ENCODE peak calls at places on chromosome 11, in six cellular contexts. S is psoas muscle, G is endodermal cell, O is esophagus squamous epithelium, P is kidney, D is lung. C is an unnamed sample.

GRCh38 chr11:61129608-61130523 is 27.6 kb downstream of the CD5 start:
- DNase-seq in S (peak; percentile 81), G (peak; percentile 99), O (no peak), P (peak; percentile 94), D (peak; percentile 90), C (peak; percentile 87)

GRCh38 chr11:46588915-46589314 is 4.9 kb downstream of the AMBRA1 start:
- DNase-seq in S (no peak), G (no peak), O (no peak), P (no peak), D (no peak), C (no peak)

GRCh38 chr11:13216019-13217006 is 61.3 kb upstream of the BMAL1 start:
- DNase-seq in S (peak; percentile 37), G (peak; percentile 86), O (no peak), P (peak; percentile 71), D (no peak), C (no peak)

GRCh38 chr11:113272927-113273615 is 41.3 kb upstream of the TTC12 start:
- DNase-seq in S (no peak), G (no peak), O (no peak), P (no peak), D (no peak), C (no peak)

GRCh38 chr11:60658409-60658808 is 41.0 kb upstream of the MS4A8 start:
- DNase-seq in S (no peak), G (no peak), O (no peak), P (no peak), D (peak; percentile 28), C (no peak)

GRCh38 chr11:126361400-126361799 is 5.9 kb downstream of the ST3GAL4 start:
- DNase-seq in S (no peak), G (peak; percentile 31), O (no peak), P (no peak), D (no peak), C (no peak)

GRCh38 chr11:662689-663274 is 25.7 kb downstream of the DRD4 start:
- DNase-seq in S (peak; percentile 69), G (peak; percentile 89), O (no peak), P (peak; percentile 86), D (peak; percentile 67), C (no peak)

GRCh38 chr11:118898400-118899295 is 15.0 kb downstream of the CXCR5 start:
- DNase-seq in S (no peak), G (no peak), O (no peak), P (peak; percentile 75), D (no peak), C (no peak)

GRCh38 chr11:93000511-93001476 is 31.3 kb downstream of the MTNR1B start:
- DNase-seq in S (no peak), G (no peak), O (no peak), P (no peak), D (no peak), C (no peak)

GRCh38 chr11:68340784-68341556 is 28.6 kb downstream of the LRP5 start:
- DNase-seq in S (no peak), G (no peak), O (no peak), P (no peak), D (no peak), C (no peak)

GRCh38 chr11:68342459-68343158 is 30.2 kb downstream of the LRP5 start:
- DNase-seq in S (no peak), G (peak; percentile 92), O (no peak), P (no peak), D (peak; percentile 61), C (no peak)

GRCh38 chr11:68340003-68340767 is 27.8 kb downstream of the LRP5 start:
- DNase-seq in S (no peak), G (no peak), O (no peak), P (no peak), D (no peak), C (no peak)

GRCh38 chr11:68343761-68344256 is 31.4 kb downstream of the LRP5 start:
- DNase-seq in S (no peak), G (no peak), O (no peak), P (no peak), D (no peak), C (no peak)

GRCh38 chr11:68341557-68342458 is 29.4 kb downstream of the LRP5 start:
- DNase-seq in S (no peak), G (no peak), O (no peak), P (no peak), D (no peak), C (no peak)
- H3K4me1 ChIP-seq in S (peaks cover 36% of the 10 kb centered on the region), G (no peaks in the 10 kb centered on the region), O (peaks cover 50% of the 10 kb centered on the region), P (peaks cover 20% of the 10 kb centered on the region), D (peaks cover 25% of the 10 kb centered on the region), C (peaks cover 89% of the 10 kb centered on the region)

DNA sequence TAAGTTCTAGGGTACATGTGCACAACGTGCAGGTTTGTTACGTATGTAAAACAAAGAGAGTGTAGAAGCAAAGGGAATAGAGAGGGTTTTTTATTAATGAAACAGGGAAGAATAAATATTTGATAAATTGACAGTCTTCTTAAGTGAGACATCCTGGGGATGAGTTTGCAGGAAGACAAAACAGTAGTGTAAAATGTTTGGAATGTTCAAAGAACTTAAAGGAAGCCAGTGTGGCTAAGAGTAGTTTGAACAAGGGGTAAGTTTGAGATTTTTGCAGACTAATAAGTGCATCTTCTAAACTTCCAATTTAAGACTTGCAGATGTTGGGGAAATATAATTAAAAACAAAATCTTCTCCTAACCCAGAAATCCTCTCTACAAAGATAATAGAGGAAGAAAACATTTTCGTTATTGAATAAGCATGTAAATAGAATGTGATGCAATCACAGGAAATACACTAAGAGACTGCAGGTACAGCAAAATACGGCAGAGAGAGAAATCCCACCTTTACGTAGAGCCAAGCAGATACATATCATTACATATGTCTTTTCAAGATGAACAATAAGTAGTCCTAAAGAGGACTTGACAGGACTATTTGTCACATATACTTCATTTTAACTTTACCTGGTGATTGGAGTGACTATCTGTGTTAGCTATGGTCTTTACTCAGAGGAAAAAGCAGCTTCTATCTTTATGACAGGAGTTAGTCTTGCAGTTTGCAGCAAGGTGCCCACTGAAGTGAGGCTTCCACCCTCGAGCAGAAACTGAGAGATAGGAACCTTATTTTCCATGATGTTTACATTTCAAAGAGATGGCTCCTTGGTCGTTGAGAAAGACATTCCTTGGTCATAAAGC is 402.1 kb downstream of the CNTN5 start:
- DNase-seq in S (no peak), G (peak; percentile 53), O (no peak), P (no peak), D (no peak), C (no peak)
- H3K4me1 ChIP-seq in S (peaks cover 10% of the 10 kb centered on the region), G (peaks cover 5% of the 10 kb centered on the region), O (no peaks in the 10 kb centered on the region), P (no peaks in the 10 kb centered on the region), D (no peaks in the 10 kb centered on the region), C (no peaks in the 10 kb centered on the region)

GRCh38 chr11:16811136-16812020 is 72.9 kb downstream of the C11orf58 start:
- DNase-seq in S (no peak), G (no peak), O (no peak), P (no peak), D (no peak), C (no peak)
- H3K4me1 ChIP-seq in S (peaks cover 6% of the 10 kb centered on the region), G (peaks cover 25% of the 10 kb centered on the region), O (no peaks in the 10 kb centered on the region), P (no peaks in the 10 kb centered on the region), D (peaks cover 3% of the 10 kb centered on the region), C (peaks cover 61% of the 10 kb centered on the region)

DNA sequence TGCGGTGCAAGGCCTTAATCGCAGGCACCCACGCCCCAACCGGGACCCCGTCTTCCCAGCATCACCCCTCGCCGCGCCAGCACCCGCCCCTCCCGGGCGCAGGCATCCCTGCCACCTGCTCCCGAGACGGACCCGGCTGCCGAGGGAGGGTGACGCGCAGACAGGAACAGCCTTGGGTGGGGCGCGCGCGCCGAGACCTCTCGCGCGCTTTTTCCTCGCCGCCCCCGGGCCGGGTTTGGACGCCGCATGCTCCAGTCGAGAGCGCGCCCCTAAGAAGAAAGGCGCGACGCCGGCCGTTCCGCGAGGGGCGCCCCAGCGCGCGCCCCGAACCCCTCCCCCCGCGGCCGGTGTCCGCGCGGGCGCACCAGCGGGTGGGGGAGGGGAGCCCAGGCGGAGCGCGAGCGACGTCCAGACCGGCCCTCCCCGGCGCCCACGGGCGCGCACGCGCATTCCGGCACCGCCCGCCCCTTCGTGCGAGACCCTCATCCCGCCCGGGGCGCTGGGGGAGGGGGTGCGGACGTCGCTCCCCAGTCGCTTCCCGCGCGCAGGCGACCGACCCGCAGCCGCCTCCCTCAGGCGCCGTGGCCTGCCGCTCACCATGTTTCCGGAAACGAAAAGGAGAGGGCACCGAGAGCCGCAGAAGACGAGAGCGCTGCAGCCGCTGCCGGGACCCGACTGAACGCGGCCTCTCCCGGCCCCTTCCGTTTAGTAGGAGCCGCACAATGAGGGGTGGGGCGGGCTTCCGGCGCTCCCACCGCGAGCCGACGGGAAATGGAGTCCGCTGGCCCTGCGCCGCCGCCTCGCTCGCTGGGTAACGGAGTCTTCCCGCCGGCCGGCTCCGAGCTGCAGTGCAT is at the start of gene CFL1:
- DNase-seq in S (peak; percentile 99), G (peak; percentile 99), O (peak; percentile 87), P (peak; percentile 100), D (peak; percentile 98), C (peak; percentile 99)
- H3K4me1 ChIP-seq in S (peaks cover 21% of the 10 kb centered on the region), G (peaks cover 10% of the 10 kb centered on the region), O (peaks cover 27% of the 10 kb centered on the region), P (peaks cover 31% of the 10 kb centered on the region), D (no peaks in the 10 kb centered on the region), C (peaks cover 54% of the 10 kb centered on the region)

GRCh38 chr11:130165601-130166456 is 6.2 kb downstream of the ST14 start:
- DNase-seq in S (no peak), G (no peak), O (no peak), P (no peak), D (no peak), C (no peak)
- H3K4me1 ChIP-seq in S (no peaks in the 10 kb centered on the region), G (no peaks in the 10 kb centered on the region), O (peaks cover 29% of the 10 kb centered on the region), P (peaks cover 21% of the 10 kb centered on the region), D (no peaks in the 10 kb centered on the region), C (no peaks in the 10 kb centered on the region)

C was measured in right atrium auricular region.